ENCODE peak calls at places on chromosomes 7 and 10, in seven cellular contexts. One of them, this sample, is unnamed.

GRCh38 chr7:29565982-29566746 is 2.5 kb downstream of the PRR15 start:
- DNase-seq in NCI-H1105 treated with DMSO at 0.1 percent for 48 hours: no peak
- DNase-seq in GM04504: no peak
- DNase-seq in stimulated activated CD8-positive, alpha-beta memory T cell treated with anti-CD3 and anti-CD28 coated beads, Interleukin-12 subunit alpha, Interleukin-12 subunit beta, amount 100 ng/mL, for 1 hour: no peak
- DNase-seq in NCI-H774: no peak
- DNase-seq in CD8-positive, alpha-beta memory T cell: no peak
- DNase-seq in endothelial cell of umbilical vein: no peak
- DNase-seq in this sample: peak

GRCh38 chr7:112080974-112081373 is 125.2 kb downstream of the DOCK4 start:
- DNase-seq in GM04504: no peak
- DNase-seq in CD8-positive, alpha-beta memory T cell: no peak
- DNase-seq in stimulated activated CD8-positive, alpha-beta memory T cell treated with anti-CD3 and anti-CD28 coated beads, Interleukin-12 subunit alpha, Interleukin-12 subunit beta, amount 100 ng/mL, for 1 hour: no peak
- DNase-seq in endothelial cell of umbilical vein: peak
- DNase-seq in NCI-H1105 treated with DMSO at 0.1 percent for 48 hours: no peak
- DNase-seq in NCI-H774: no peak
- DNase-seq in this sample: no peak

GRCh38 chr10:80460399-80461207 is 6.5 kb downstream of the TSPAN14 start:
- DNase-seq in endothelial cell of umbilical vein: peak
- DNase-seq in GM04504: no peak
- DNase-seq in stimulated activated CD8-positive, alpha-beta memory T cell treated with anti-CD3 and anti-CD28 coated beads, Interleukin-12 subunit alpha, Interleukin-12 subunit beta, amount 100 ng/mL, for 1 hour: no peak
- DNase-seq in NCI-H774: peak
- DNase-seq in NCI-H1105 treated with DMSO at 0.1 percent for 48 hours: peak
- DNase-seq in CD8-positive, alpha-beta memory T cell: no peak
- DNase-seq in this sample: peak

GRCh38 chr10:93186631-93187030 is 112.9 kb downstream of the CYP26A1 start:
- DNase-seq in CD8-positive, alpha-beta memory T cell: no peak
- DNase-seq in NCI-H1105 treated with DMSO at 0.1 percent for 48 hours: no peak
- DNase-seq in NCI-H774: no peak
- DNase-seq in GM04504: no peak
- DNase-seq in endothelial cell of umbilical vein: no peak
- DNase-seq in stimulated activated CD8-positive, alpha-beta memory T cell treated with anti-CD3 and anti-CD28 coated beads, Interleukin-12 subunit alpha, Interleukin-12 subunit beta, amount 100 ng/mL, for 1 hour: no peak
- DNase-seq in this sample: no peak

GRCh38 chr7:9502269-9502668 is 1068.9 kb downstream of the NXPH1 start:
- DNase-seq in CD8-positive, alpha-beta memory T cell: no peak
- DNase-seq in GM04504: no peak
- DNase-seq in NCI-H774: no peak
- DNase-seq in stimulated activated CD8-positive, alpha-beta memory T cell treated with anti-CD3 and anti-CD28 coated beads, Interleukin-12 subunit alpha, Interleukin-12 subunit beta, amount 100 ng/mL, for 1 hour: no peak
- DNase-seq in NCI-H1105 treated with DMSO at 0.1 percent for 48 hours: no peak
- DNase-seq in endothelial cell of umbilical vein: no peak
- DNase-seq in this sample: no peak

GRCh38 chr10:88881922-88882645 is 2.0 kb downstream of the STAMBPL1 start:
- DNase-seq in stimulated activated CD8-positive, alpha-beta memory T cell treated with anti-CD3 and anti-CD28 coated beads, Interleukin-12 subunit alpha, Interleukin-12 subunit beta, amount 100 ng/mL, for 1 hour: no peak
- DNase-seq in NCI-H1105 treated with DMSO at 0.1 percent for 48 hours: no peak
- DNase-seq in NCI-H774: no peak
- DNase-seq in endothelial cell of umbilical vein: peak
- DNase-seq in GM04504: no peak
- DNase-seq in CD8-positive, alpha-beta memory T cell: no peak
- DNase-seq in this sample: no peak

GRCh38 chr10:29321656-29322055 is 32.8 kb downstream of the LYZL1 start:
- DNase-seq in NCI-H774: no peak
- DNase-seq in CD8-positive, alpha-beta memory T cell: no peak
- DNase-seq in stimulated activated CD8-positive, alpha-beta memory T cell treated with anti-CD3 and anti-CD28 coated beads, Interleukin-12 subunit alpha, Interleukin-12 subunit beta, amount 100 ng/mL, for 1 hour: no peak
- DNase-seq in GM04504: no peak
- DNase-seq in endothelial cell of umbilical vein: no peak
- DNase-seq in NCI-H1105 treated with DMSO at 0.1 percent for 48 hours: no peak
- DNase-seq in this sample: no peak

GRCh38 chr10:46525824-46526681 is 30.4 kb downstream of the GPRIN2 start:
- DNase-seq in GM04504: no peak
- DNase-seq in NCI-H774: no peak
- DNase-seq in stimulated activated CD8-positive, alpha-beta memory T cell treated with anti-CD3 and anti-CD28 coated beads, Interleukin-12 subunit alpha, Interleukin-12 subunit beta, amount 100 ng/mL, for 1 hour: no peak
- DNase-seq in endothelial cell of umbilical vein: no peak
- DNase-seq in NCI-H1105 treated with DMSO at 0.1 percent for 48 hours: no peak
- DNase-seq in CD8-positive, alpha-beta memory T cell: no peak
- DNase-seq in this sample: no peak

GRCh38 chr10:103683851-103684250 is 171.5 kb downstream of the SH3PXD2A start:
- DNase-seq in endothelial cell of umbilical vein: no peak
- DNase-seq in GM04504: no peak
- DNase-seq in CD8-positive, alpha-beta memory T cell: no peak
- DNase-seq in stimulated activated CD8-positive, alpha-beta memory T cell treated with anti-CD3 and anti-CD28 coated beads, Interleukin-12 subunit alpha, Interleukin-12 subunit beta, amount 100 ng/mL, for 1 hour: no peak
- DNase-seq in NCI-H1105 treated with DMSO at 0.1 percent for 48 hours: no peak
- DNase-seq in NCI-H774: no peak
- DNase-seq in this sample: no peak

GRCh38 chr10:27240891-27241639 is 468 bp upstream of the ACBD5 start:
- DNase-seq in NCI-H1105 treated with DMSO at 0.1 percent for 48 hours: no peak
- DNase-seq in CD8-positive, alpha-beta memory T cell: peak
- DNase-seq in stimulated activated CD8-positive, alpha-beta memory T cell treated with anti-CD3 and anti-CD28 coated beads, Interleukin-12 subunit alpha, Interleukin-12 subunit beta, amount 100 ng/mL, for 1 hour: no peak
- DNase-seq in NCI-H774: no peak
- DNase-seq in GM04504: no peak
- DNase-seq in endothelial cell of umbilical vein: peak
- DNase-seq in this sample: no peak

GRCh38 chr10:35232509-35232908 is 103.8 kb upstream of the CCNY start:
- DNase-seq in GM04504: peak
- DNase-seq in NCI-H1105 treated with DMSO at 0.1 percent for 48 hours: no peak
- DNase-seq in CD8-positive, alpha-beta memory T cell: no peak
- DNase-seq in endothelial cell of umbilical vein: no peak
- DNase-seq in NCI-H774: no peak
- DNase-seq in stimulated activated CD8-positive, alpha-beta memory T cell treated with anti-CD3 and anti-CD28 coated beads, Interleukin-12 subunit alpha, Interleukin-12 subunit beta, amount 100 ng/mL, for 1 hour: no peak
- DNase-seq in this sample: no peak

GRCh38 chr7:44284881-44285541 is 40.4 kb downstream of the CAMK2B start:
- DNase-seq in CD8-positive, alpha-beta memory T cell: no peak
- DNase-seq in NCI-H774: no peak
- DNase-seq in stimulated activated CD8-positive, alpha-beta memory T cell treated with anti-CD3 and anti-CD28 coated beads, Interleukin-12 subunit alpha, Interleukin-12 subunit beta, amount 100 ng/mL, for 1 hour: no peak
- DNase-seq in NCI-H1105 treated with DMSO at 0.1 percent for 48 hours: no peak
- DNase-seq in endothelial cell of umbilical vein: no peak
- DNase-seq in GM04504: no peak
- DNase-seq in this sample: no peak

GRCh38 chr10:323651-324293 is 188.5 kb downstream of the ZMYND11 start:
- DNase-seq in NCI-H774: no peak
- DNase-seq in CD8-positive, alpha-beta memory T cell: peak
- DNase-seq in NCI-H1105 treated with DMSO at 0.1 percent for 48 hours: no peak
- DNase-seq in stimulated activated CD8-positive, alpha-beta memory T cell treated with anti-CD3 and anti-CD28 coated beads, Interleukin-12 subunit alpha, Interleukin-12 subunit beta, amount 100 ng/mL, for 1 hour: no peak
- DNase-seq in GM04504: peak
- DNase-seq in endothelial cell of umbilical vein: peak
- DNase-seq in this sample: no peak

GRCh38 chr10:120336910-120337540 is 120.0 kb upstream of the PLPP4 start:
- DNase-seq in CD8-positive, alpha-beta memory T cell: no peak
- DNase-seq in endothelial cell of umbilical vein: peak
- DNase-seq in stimulated activated CD8-positive, alpha-beta memory T cell treated with anti-CD3 and anti-CD28 coated beads, Interleukin-12 subunit alpha, Interleukin-12 subunit beta, amount 100 ng/mL, for 1 hour: peak
- DNase-seq in GM04504: no peak
- DNase-seq in NCI-H1105 treated with DMSO at 0.1 percent for 48 hours: peak
- DNase-seq in NCI-H774: no peak
- DNase-seq in this sample: peak

GRCh38 chr7:75842836-75843446 is 29.3 kb upstream of the CCL24 start:
- DNase-seq in stimulated activated CD8-positive, alpha-beta memory T cell treated with anti-CD3 and anti-CD28 coated beads, Interleukin-12 subunit alpha, Interleukin-12 subunit beta, amount 100 ng/mL, for 1 hour: no peak
- DNase-seq in CD8-positive, alpha-beta memory T cell: no peak
- DNase-seq in NCI-H774: no peak
- DNase-seq in GM04504: peak
- DNase-seq in NCI-H1105 treated with DMSO at 0.1 percent for 48 hours: no peak
- DNase-seq in endothelial cell of umbilical vein: peak
- DNase-seq in this sample: no peak

GRCh38 chr10:59082249-59082648 is 94.2 kb upstream of the PHYHIPL start:
- DNase-seq in NCI-H774: no peak
- DNase-seq in endothelial cell of umbilical vein: no peak
- DNase-seq in NCI-H1105 treated with DMSO at 0.1 percent for 48 hours: no peak
- DNase-seq in stimulated activated CD8-positive, alpha-beta memory T cell treated with anti-CD3 and anti-CD28 coated beads, Interleukin-12 subunit alpha, Interleukin-12 subunit beta, amount 100 ng/mL, for 1 hour: no peak
- DNase-seq in GM04504: no peak
- DNase-seq in CD8-positive, alpha-beta memory T cell: no peak
- DNase-seq in this sample: no peak

GRCh38 chr10:48249004-48249762 is 25.3 kb downstream of the FRMPD2 start:
- DNase-seq in CD8-positive, alpha-beta memory T cell: no peak
- DNase-seq in NCI-H1105 treated with DMSO at 0.1 percent for 48 hours: no peak
- DNase-seq in stimulated activated CD8-positive, alpha-beta memory T cell treated with anti-CD3 and anti-CD28 coated beads, Interleukin-12 subunit alpha, Interleukin-12 subunit beta, amount 100 ng/mL, for 1 hour: no peak
- DNase-seq in NCI-H774: no peak
- DNase-seq in endothelial cell of umbilical vein: no peak
- DNase-seq in GM04504: no peak
- DNase-seq in this sample: no peak

GRCh38 chr7:97022451-97023306 is 2.0 kb downstream of the DLX5 start:
- DNase-seq in GM04504: no peak
- DNase-seq in NCI-H774: no peak
- DNase-seq in NCI-H1105 treated with DMSO at 0.1 percent for 48 hours: no peak
- DNase-seq in endothelial cell of umbilical vein: no peak
- DNase-seq in stimulated activated CD8-positive, alpha-beta memory T cell treated with anti-CD3 and anti-CD28 coated beads, Interleukin-12 subunit alpha, Interleukin-12 subunit beta, amount 100 ng/mL, for 1 hour: no peak
- DNase-seq in CD8-positive, alpha-beta memory T cell: no peak
- DNase-seq in this sample: no peak

GRCh38 chr10:133390597-133391248 is 3.2 kb upstream of the MTG1 start:
- DNase-seq in endothelial cell of umbilical vein: no peak
- DNase-seq in NCI-H1105 treated with DMSO at 0.1 percent for 48 hours: no peak
- DNase-seq in stimulated activated CD8-positive, alpha-beta memory T cell treated with anti-CD3 and anti-CD28 coated beads, Interleukin-12 subunit alpha, Interleukin-12 subunit beta, amount 100 ng/mL, for 1 hour: no peak
- DNase-seq in GM04504: no peak
- DNase-seq in CD8-positive, alpha-beta memory T cell: no peak
- DNase-seq in NCI-H774: no peak
- DNase-seq in this sample: no peak

GRCh38 chr7:41774966-41775365 is 72.1 kb upstream of the INHBA start:
- DNase-seq in endothelial cell of umbilical vein: no peak
- DNase-seq in NCI-H1105 treated with DMSO at 0.1 percent for 48 hours: no peak
- DNase-seq in GM04504: no peak
- DNase-seq in CD8-positive, alpha-beta memory T cell: no peak
- DNase-seq in stimulated activated CD8-positive, alpha-beta memory T cell treated with anti-CD3 and anti-CD28 coated beads, Interleukin-12 subunit alpha, Interleukin-12 subunit beta, amount 100 ng/mL, for 1 hour: no peak
- DNase-seq in NCI-H774: no peak
- DNase-seq in this sample: no peak

GRCh38 chr10:126397640-126398382 is 9.5 kb upstream of the ADAM12 start:
- DNase-seq in CD8-positive, alpha-beta memory T cell: no peak
- DNase-seq in NCI-H774: no peak
- DNase-seq in NCI-H1105 treated with DMSO at 0.1 percent for 48 hours: no peak
- DNase-seq in GM04504: peak
- DNase-seq in stimulated activated CD8-positive, alpha-beta memory T cell treated with anti-CD3 and anti-CD28 coated beads, Interleukin-12 subunit alpha, Interleukin-12 subunit beta, amount 100 ng/mL, for 1 hour: no peak
- DNase-seq in endothelial cell of umbilical vein: no peak
- DNase-seq in this sample: no peak

GRCh38 chr10:102020938-102021337 is 35.0 kb downstream of the ARMH3 start:
- DNase-seq in stimulated activated CD8-positive, alpha-beta memory T cell treated with anti-CD3 and anti-CD28 coated beads, Interleukin-12 subunit alpha, Interleukin-12 subunit beta, amount 100 ng/mL, for 1 hour: no peak
- DNase-seq in CD8-positive, alpha-beta memory T cell: no peak
- DNase-seq in NCI-H774: no peak
- DNase-seq in GM04504: no peak
- DNase-seq in endothelial cell of umbilical vein: no peak
- DNase-seq in NCI-H1105 treated with DMSO at 0.1 percent for 48 hours: no peak
- DNase-seq in this sample: no peak

GRCh38 chr10:77084431-77085144 is 553.0 kb downstream of the KCNMA1 start:
- DNase-seq in GM04504: no peak
- DNase-seq in NCI-H1105 treated with DMSO at 0.1 percent for 48 hours: no peak
- DNase-seq in CD8-positive, alpha-beta memory T cell: no peak
- DNase-seq in stimulated activated CD8-positive, alpha-beta memory T cell treated with anti-CD3 and anti-CD28 coated beads, Interleukin-12 subunit alpha, Interleukin-12 subunit beta, amount 100 ng/mL, for 1 hour: no peak
- DNase-seq in NCI-H774: no peak
- DNase-seq in endothelial cell of umbilical vein: no peak
- DNase-seq in this sample: no peak

GRCh38 chr10:115747811-115748210 is 525.2 kb downstream of the GFRA1 start:
- DNase-seq in NCI-H774: no peak
- DNase-seq in GM04504: no peak
- DNase-seq in endothelial cell of umbilical vein: no peak
- DNase-seq in stimulated activated CD8-positive, alpha-beta memory T cell treated with anti-CD3 and anti-CD28 coated beads, Interleukin-12 subunit alpha, Interleukin-12 subunit beta, amount 100 ng/mL, for 1 hour: no peak
- DNase-seq in CD8-positive, alpha-beta memory T cell: no peak
- DNase-seq in NCI-H1105 treated with DMSO at 0.1 percent for 48 hours: no peak
- DNase-seq in this sample: no peak

GRCh38 chr7:116630932-116631449 is 41.0 kb upstream of the MET start:
- DNase-seq in NCI-H1105 treated with DMSO at 0.1 percent for 48 hours: no peak
- DNase-seq in CD8-positive, alpha-beta memory T cell: no peak
- DNase-seq in NCI-H774: peak
- DNase-seq in stimulated activated CD8-positive, alpha-beta memory T cell treated with anti-CD3 and anti-CD28 coated beads, Interleukin-12 subunit alpha, Interleukin-12 subunit beta, amount 100 ng/mL, for 1 hour: no peak
- DNase-seq in GM04504: peak
- DNase-seq in endothelial cell of umbilical vein: no peak
- DNase-seq in this sample: no peak

GRCh38 chr10:72105098-72105475 is 16.7 kb upstream of the SPOCK2 start:
- DNase-seq in CD8-positive, alpha-beta memory T cell: no peak
- DNase-seq in GM04504: no peak
- DNase-seq in NCI-H774: no peak
- DNase-seq in NCI-H1105 treated with DMSO at 0.1 percent for 48 hours: no peak
- DNase-seq in stimulated activated CD8-positive, alpha-beta memory T cell treated with anti-CD3 and anti-CD28 coated beads, Interleukin-12 subunit alpha, Interleukin-12 subunit beta, amount 100 ng/mL, for 1 hour: no peak
- DNase-seq in endothelial cell of umbilical vein: no peak
- DNase-seq in this sample: no peak

GRCh38 chr10:78550090-78550489 is 516.4 kb downstream of the RPS24 start:
- DNase-seq in GM04504: no peak
- DNase-seq in NCI-H1105 treated with DMSO at 0.1 percent for 48 hours: no peak
- DNase-seq in stimulated activated CD8-positive, alpha-beta memory T cell treated with anti-CD3 and anti-CD28 coated beads, Interleukin-12 subunit alpha, Interleukin-12 subunit beta, amount 100 ng/mL, for 1 hour: no peak
- DNase-seq in NCI-H774: no peak
- DNase-seq in CD8-positive, alpha-beta memory T cell: no peak
- DNase-seq in endothelial cell of umbilical vein: no peak
- DNase-seq in this sample: no peak

GRCh38 chr7:148304456-148304855 is 286.1 kb upstream of the C7orf33 start:
- DNase-seq in stimulated activated CD8-positive, alpha-beta memory T cell treated with anti-CD3 and anti-CD28 coated beads, Interleukin-12 subunit alpha, Interleukin-12 subunit beta, amount 100 ng/mL, for 1 hour: no peak
- DNase-seq in GM04504: no peak
- DNase-seq in CD8-positive, alpha-beta memory T cell: no peak
- DNase-seq in NCI-H774: peak
- DNase-seq in NCI-H1105 treated with DMSO at 0.1 percent for 48 hours: no peak
- DNase-seq in endothelial cell of umbilical vein: no peak
- DNase-seq in this sample: peak

GRCh38 chr7:76047305-76047810 is 442 bp downstream of the STYXL1 start:
- DNase-seq in GM04504: no peak
- DNase-seq in NCI-H774: no peak
- DNase-seq in CD8-positive, alpha-beta memory T cell: no peak
- DNase-seq in NCI-H1105 treated with DMSO at 0.1 percent for 48 hours: no peak
- DNase-seq in endothelial cell of umbilical vein: peak
- DNase-seq in stimulated activated CD8-positive, alpha-beta memory T cell treated with anti-CD3 and anti-CD28 coated beads, Interleukin-12 subunit alpha, Interleukin-12 subunit beta, amount 100 ng/mL, for 1 hour: no peak
- DNase-seq in this sample: no peak

GRCh38 chr7:1463685-1464223 is 4.5 kb upstream of the MICALL2 start:
- DNase-seq in CD8-positive, alpha-beta memory T cell: no peak
- DNase-seq in GM04504: no peak
- DNase-seq in NCI-H774: no peak
- DNase-seq in endothelial cell of umbilical vein: no peak
- DNase-seq in stimulated activated CD8-positive, alpha-beta memory T cell treated with anti-CD3 and anti-CD28 coated beads, Interleukin-12 subunit alpha, Interleukin-12 subunit beta, amount 100 ng/mL, for 1 hour: no peak
- DNase-seq in NCI-H1105 treated with DMSO at 0.1 percent for 48 hours: no peak
- DNase-seq in this sample: no peak

GRCh38 chr10:60446855-60447254 is 57.2 kb upstream of the ANK3 start:
- DNase-seq in CD8-positive, alpha-beta memory T cell: no peak
- DNase-seq in stimulated activated CD8-positive, alpha-beta memory T cell treated with anti-CD3 and anti-CD28 coated beads, Interleukin-12 subunit alpha, Interleukin-12 subunit beta, amount 100 ng/mL, for 1 hour: no peak
- DNase-seq in NCI-H1105 treated with DMSO at 0.1 percent for 48 hours: no peak
- DNase-seq in GM04504: no peak
- DNase-seq in NCI-H774: no peak
- DNase-seq in endothelial cell of umbilical vein: peak
- DNase-seq in this sample: no peak

GRCh38 chr7:55490099-55490498 is 82.2 kb downstream of the VOPP1 start:
- DNase-seq in CD8-positive, alpha-beta memory T cell: no peak
- DNase-seq in stimulated activated CD8-positive, alpha-beta memory T cell treated with anti-CD3 and anti-CD28 coated beads, Interleukin-12 subunit alpha, Interleukin-12 subunit beta, amount 100 ng/mL, for 1 hour: no peak
- DNase-seq in NCI-H774: no peak
- DNase-seq in endothelial cell of umbilical vein: no peak
- DNase-seq in GM04504: no peak
- DNase-seq in NCI-H1105 treated with DMSO at 0.1 percent for 48 hours: no peak
- DNase-seq in this sample: no peak

GRCh38 chr7:102244601-102245000 is 42.1 kb upstream of the SH2B2 start:
- DNase-seq in GM04504: no peak
- DNase-seq in endothelial cell of umbilical vein: no peak
- DNase-seq in NCI-H774: no peak
- DNase-seq in CD8-positive, alpha-beta memory T cell: no peak
- DNase-seq in stimulated activated CD8-positive, alpha-beta memory T cell treated with anti-CD3 and anti-CD28 coated beads, Interleukin-12 subunit alpha, Interleukin-12 subunit beta, amount 100 ng/mL, for 1 hour: no peak
- DNase-seq in NCI-H1105 treated with DMSO at 0.1 percent for 48 hours: no peak
- DNase-seq in this sample: no peak

GRCh38 chr10:30836411-30836810 is 195.3 kb downstream of the ZNF438 start:
- DNase-seq in stimulated activated CD8-positive, alpha-beta memory T cell treated with anti-CD3 and anti-CD28 coated beads, Interleukin-12 subunit alpha, Interleukin-12 subunit beta, amount 100 ng/mL, for 1 hour: no peak
- DNase-seq in CD8-positive, alpha-beta memory T cell: no peak
- DNase-seq in endothelial cell of umbilical vein: no peak
- DNase-seq in NCI-H774: no peak
- DNase-seq in GM04504: no peak
- DNase-seq in NCI-H1105 treated with DMSO at 0.1 percent for 48 hours: no peak
- DNase-seq in this sample: no peak

GRCh38 chr7:36264123-36264916 is 111.3 kb downstream of the EEPD1 start:
- DNase-seq in stimulated activated CD8-positive, alpha-beta memory T cell treated with anti-CD3 and anti-CD28 coated beads, Interleukin-12 subunit alpha, Interleukin-12 subunit beta, amount 100 ng/mL, for 1 hour: no peak
- DNase-seq in endothelial cell of umbilical vein: no peak
- DNase-seq in GM04504: no peak
- DNase-seq in NCI-H774: no peak
- DNase-seq in NCI-H1105 treated with DMSO at 0.1 percent for 48 hours: no peak
- DNase-seq in CD8-positive, alpha-beta memory T cell: no peak
- DNase-seq in this sample: no peak

GRCh38 chr10:103714232-103714891 is 141.0 kb downstream of the SH3PXD2A start:
- DNase-seq in NCI-H1105 treated with DMSO at 0.1 percent for 48 hours: no peak
- DNase-seq in endothelial cell of umbilical vein: no peak
- DNase-seq in NCI-H774: no peak
- DNase-seq in CD8-positive, alpha-beta memory T cell: no peak
- DNase-seq in GM04504: no peak
- DNase-seq in stimulated activated CD8-positive, alpha-beta memory T cell treated with anti-CD3 and anti-CD28 coated beads, Interleukin-12 subunit alpha, Interleukin-12 subunit beta, amount 100 ng/mL, for 1 hour: no peak
- DNase-seq in this sample: no peak

GRCh38 chr7:109284943-109285342 is 715.3 kb downstream of the DNAJB9 start:
- DNase-seq in NCI-H1105 treated with DMSO at 0.1 percent for 48 hours: no peak
- DNase-seq in stimulated activated CD8-positive, alpha-beta memory T cell treated with anti-CD3 and anti-CD28 coated beads, Interleukin-12 subunit alpha, Interleukin-12 subunit beta, amount 100 ng/mL, for 1 hour: no peak
- DNase-seq in endothelial cell of umbilical vein: no peak
- DNase-seq in CD8-positive, alpha-beta memory T cell: no peak
- DNase-seq in GM04504: no peak
- DNase-seq in NCI-H774: no peak
- DNase-seq in this sample: no peak

GRCh38 chr10:310371-310770 is 175.1 kb downstream of the ZMYND11 start:
- DNase-seq in GM04504: no peak
- DNase-seq in NCI-H1105 treated with DMSO at 0.1 percent for 48 hours: no peak
- DNase-seq in stimulated activated CD8-positive, alpha-beta memory T cell treated with anti-CD3 and anti-CD28 coated beads, Interleukin-12 subunit alpha, Interleukin-12 subunit beta, amount 100 ng/mL, for 1 hour: no peak
- DNase-seq in endothelial cell of umbilical vein: no peak
- DNase-seq in CD8-positive, alpha-beta memory T cell: no peak
- DNase-seq in NCI-H774: no peak
- DNase-seq in this sample: no peak

This sample was measured in NCI-H2081.